ENCODE peak calls at places on chromosome 6, in ten cellular contexts. M is fibroblast of lung, G is endothelial cell of umbilical vein, K is ascending aorta, L is heart right ventricle, O is neural progenitor cell, D is psoas muscle, H is HCT116, T is heart left ventricle, I is prostate gland. P is an unnamed sample. For H3K36me3, the result is how much of the 10 kb centered on the place peaks cover.

GRCh38 chr6:131381694-131382093 is 191.3 kb upstream of the ARG1 start:
- DNase-seq in M (peak), G (no peak), K (no peak), L (no peak), O (no peak), D (no peak), H (no peak), T (no peak), I (no peak), P (no peak)

GRCh38 chr6:137044366-137045220 is at the start of gene IL20RA:
- DNase-seq in M (peak), G (no peak), K (no peak), L (peak), O (peak), D (peak), H (no peak), T (peak), I (peak), P (peak)

GRCh38 chr6:122063090-122063489 is 336.4 kb upstream of the HSF2 start:
- DNase-seq in M (no peak), G (no peak), K (no peak), L (no peak), O (peak), D (no peak), H (no peak), T (no peak), I (no peak), P (no peak)

GRCh38 chr6:24933868-24934401 is 1.8 kb downstream of the RIPOR2 start:
- DNase-seq in M (no peak), G (peak), K (no peak), L (no peak), O (peak), D (no peak), H (peak), T (no peak), I (no peak), P (no peak)

GRCh38 chr6:33277663-33278391 is 904 bp downstream of the B3GALT4 start:
- DNase-seq in M (peak), G (no peak), K (no peak), L (no peak), O (peak), D (no peak), H (no peak), T (no peak), I (no peak), P (no peak)

GRCh38 chr6:107466062-107466461 is 6.7 kb upstream of the PDSS2 start:
- DNase-seq in M (no peak), G (no peak), K (no peak), L (no peak), O (no peak), D (no peak), H (no peak), T (no peak), I (no peak), P (no peak)

GRCh38 chr6:62803094-62803493 is 408.2 kb upstream of the FKBP1C start:
- DNase-seq in M (no peak), G (no peak), K (no peak), L (no peak), O (no peak), D (no peak), H (no peak), T (no peak), I (no peak), P (no peak)

GRCh38 chr6:44734886-44735630 is 347.6 kb downstream of the CDC5L start:
- DNase-seq in M (no peak), G (no peak), K (no peak), L (no peak), O (no peak), D (no peak), H (no peak), T (no peak), I (no peak), P (no peak)

GRCh38 chr6:79525272-79526100 is 11.7 kb downstream of the LCA5 start:
- DNase-seq in M (peak), G (no peak), K (no peak), L (no peak), O (peak), D (peak), H (no peak), T (peak), I (no peak), P (no peak)

GRCh38 chr6:5078121-5078695 is 6.9 kb upstream of the PPP1R3G start:
- DNase-seq in M (no peak), G (peak), K (no peak), L (no peak), O (no peak), D (no peak), H (peak), T (no peak), I (no peak), P (peak)

GRCh38 chr6:161128680-161129196 is 137.2 kb downstream of the MAP3K4 start:
- DNase-seq in M (peak), G (no peak), K (no peak), L (no peak), O (no peak), D (no peak), H (peak), T (no peak), I (no peak), P (no peak)

GRCh38 chr6:166955121-166955864 is 1.1 kb downstream of the RNASET2 start:
- DNase-seq in M (no peak), G (no peak), K (peak), L (no peak), O (peak), D (peak), H (no peak), T (peak), I (no peak), P (peak)

GRCh38 chr6:39937686-39938333 is 3.5 kb upstream of the MOCS1 start:
- DNase-seq in M (no peak), G (no peak), K (no peak), L (no peak), O (no peak), D (no peak), H (no peak), T (no peak), I (no peak), P (no peak)

GRCh38 chr6:110550353-110550752 is 73.9 kb upstream of the SLC22A16 start:
- DNase-seq in M (no peak), G (no peak), K (peak), L (no peak), O (no peak), D (no peak), H (no peak), T (no peak), I (no peak), P (no peak)

GRCh38 chr6:30264731-30265130 is 51.5 kb upstream of the TRIM26 start:
- DNase-seq in M (peak), G (no peak), K (no peak), L (no peak), O (no peak), D (no peak), H (no peak), T (no peak), I (no peak), P (no peak)

GRCh38 chr6:152701081-152701862 is 3.6 kb downstream of the MYCT1 start:
- DNase-seq in M (peak), G (peak), K (no peak), L (no peak), O (no peak), D (no peak), H (no peak), T (no peak), I (no peak), P (no peak)

GRCh38 chr6:69936674-69937363 is 70.5 kb downstream of the COL19A1 start:
- DNase-seq in M (peak), G (no peak), K (peak), L (peak), O (no peak), D (no peak), H (no peak), T (no peak), I (peak), P (no peak)

GRCh38 chr6:12472601-12473038 is 182.5 kb downstream of the EDN1 start:
- DNase-seq in M (peak), G (no peak), K (peak), L (peak), O (no peak), D (peak), H (no peak), T (peak), I (peak), P (peak)

GRCh38 chr6:2158596-2159271 is 86.7 kb downstream of the GMDS start:
- DNase-seq in M (peak), G (no peak), K (no peak), L (no peak), O (peak), D (no peak), H (peak), T (no peak), I (no peak), P (peak)

GRCh38 chr6:113339173-113339572 is 518.0 kb upstream of the MARCKS start:
- DNase-seq in M (no peak), G (no peak), K (no peak), L (no peak), O (peak), D (no peak), H (no peak), T (no peak), I (no peak), P (no peak)

GRCh38 chr6:25882066-25882496 is 8.0 kb upstream of the SLC17A3 start:
- DNase-seq in M (no peak), G (peak), K (no peak), L (peak), O (peak), D (no peak), H (no peak), T (no peak), I (no peak), P (peak)

GRCh38 chr6:36122495-36123269 is 7.6 kb upstream of the MAPK13 start:
- DNase-seq in M (no peak), G (no peak), K (peak), L (no peak), O (no peak), D (no peak), H (no peak), T (no peak), I (no peak), P (no peak)

GRCh38 chr6:36099872-36100483 is 30.3 kb upstream of the MAPK13 start:
- DNase-seq in M (peak), G (peak), K (no peak), L (no peak), O (no peak), D (no peak), H (no peak), T (no peak), I (no peak), P (no peak)

GRCh38 chr6:80319286-80319685 is 212.8 kb downstream of the BCKDHB start:
- DNase-seq in M (peak), G (no peak), K (no peak), L (no peak), O (no peak), D (no peak), H (no peak), T (no peak), I (no peak), P (no peak)

GRCh38 chr6:44522871-44523270 is 135.4 kb downstream of the CDC5L start:
- DNase-seq in M (no peak), G (no peak), K (no peak), L (no peak), O (no peak), D (no peak), H (no peak), T (no peak), I (no peak), P (no peak)

DNA sequence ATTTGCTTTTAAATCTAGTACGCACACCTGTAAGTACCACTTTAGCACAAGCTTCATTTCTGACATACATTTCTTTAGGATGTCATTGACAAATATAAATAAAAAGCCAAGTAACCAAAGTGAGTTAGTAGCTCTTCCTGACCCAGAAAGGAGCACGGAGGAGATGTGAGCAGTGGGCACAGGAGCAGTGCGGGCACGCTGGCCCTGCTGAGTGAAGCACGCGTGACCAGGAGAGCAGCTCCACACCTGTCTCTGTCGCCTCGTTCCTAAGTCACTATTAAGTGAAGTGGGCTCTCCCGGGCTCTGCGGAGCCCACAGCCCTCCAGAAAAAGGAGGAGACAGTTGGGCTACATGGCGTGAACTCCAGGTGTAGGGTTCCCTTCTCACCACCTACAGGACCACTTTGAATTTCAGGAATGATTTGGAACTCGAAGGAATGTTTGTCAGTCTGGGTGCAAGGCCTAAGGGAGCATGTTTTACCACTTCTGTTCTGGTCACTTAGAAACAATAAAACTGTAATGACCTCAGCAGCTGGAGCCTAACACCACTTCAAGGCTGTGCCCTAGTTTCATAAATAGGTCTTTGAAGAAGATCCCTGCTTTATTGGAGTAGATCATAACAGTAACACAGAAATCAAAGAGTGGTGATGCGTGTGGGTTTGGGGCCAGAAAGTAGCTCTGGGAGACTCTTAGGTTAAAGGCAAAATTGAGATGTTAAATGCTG is 95.9 kb downstream of the FAM120B start:
- DNase-seq in M (peak), G (no peak), K (no peak), L (no peak), O (no peak), D (no peak), H (no peak), T (no peak), I (no peak), P (no peak)
- H3K36me3 ChIP-seq in M (under half), G (under half), K (under half), L (half or more), O (under half), D (under half), H (under half), T (under half), I (under half), P (under half)

GRCh38 chr6:138287144-138287955 is 69.1 kb upstream of the PBOV1 start:
- DNase-seq in M (peak), G (peak), K (no peak), L (no peak), O (peak), D (no peak), H (peak), T (no peak), I (peak), P (peak)
- TF ChIP-seq CTCF in M (no peak), G (peak), K (no peak), L (peak), O (peak), D (peak), H (peak), T (peak), I (peak), P (peak)

GRCh38 chr6:46863791-46864190 is 57.9 kb downstream of the ADGRF5 start:
- DNase-seq in M (no peak), G (no peak), K (no peak), L (no peak), O (no peak), D (no peak), H (no peak), T (no peak), I (no peak), P (no peak)
- H3K36me3 ChIP-seq in M (under half), G (under half), K (under half), L (half or more), O (under half), D (under half), H (under half), T (under half), I (under half), P (under half)

GRCh38 chr6:159969204-159969912 is 476 bp downstream of the IGF2R start:
- DNase-seq in M (peak), G (peak), K (peak), L (no peak), O (peak), D (peak), H (no peak), T (peak), I (peak), P (peak)
- TF ChIP-seq CTCF in M (no peak), G (no peak), K (no peak), L (no peak), O (peak), D (no peak), H (no peak), T (no peak), I (no peak), P (no peak)

P was measured in thyroid gland.